ENCODE peak calls at places on chromosomes 2 and 18, in eight cellular contexts. One of them, this sample, is unnamed. For H3K4me1, the result is how much of the 10 kb centered on the place peaks cover.

GRCh38 chr2:238924032-238924431 is 76.1 kb downstream of the TWIST2 start:
- DNase-seq in hepatocyte: no peak
- DNase-seq in mesendoderm: no peak
- DNase-seq in colonic mucosa: no peak
- DNase-seq in heart right ventricle: no peak
- DNase-seq in neural progenitor cell: no peak
- DNase-seq in CD8-positive, alpha-beta T cell: no peak
- DNase-seq in HCT116: no peak
- DNase-seq in this sample: no peak

GRCh38 chr18:3540805-3541548 is 91.0 kb downstream of the TGIF1 start:
- DNase-seq in hepatocyte: no peak
- DNase-seq in mesendoderm: peak
- DNase-seq in colonic mucosa: peak
- DNase-seq in heart right ventricle: no peak
- DNase-seq in neural progenitor cell: no peak
- DNase-seq in CD8-positive, alpha-beta T cell: no peak
- DNase-seq in HCT116: no peak
- DNase-seq in this sample: no peak

GRCh38 chr2:200225943-200226342 is 80.5 kb upstream of the SPATS2L start:
- DNase-seq in hepatocyte: no peak
- DNase-seq in mesendoderm: no peak
- DNase-seq in colonic mucosa: no peak
- DNase-seq in heart right ventricle: no peak
- DNase-seq in neural progenitor cell: no peak
- DNase-seq in CD8-positive, alpha-beta T cell: no peak
- DNase-seq in HCT116: no peak
- DNase-seq in this sample: no peak

GRCh38 chr2:120344991-120345975 is 653 bp upstream of the INHBB start:
- DNase-seq in hepatocyte: peak
- DNase-seq in mesendoderm: no peak
- DNase-seq in colonic mucosa: no peak
- DNase-seq in heart right ventricle: no peak
- DNase-seq in neural progenitor cell: peak
- DNase-seq in CD8-positive, alpha-beta T cell: no peak
- DNase-seq in HCT116: no peak
- DNase-seq in this sample: no peak

GRCh38 chr2:119304852-119305251 is 61.8 kb downstream of the C2orf76 start:
- DNase-seq in hepatocyte: no peak
- DNase-seq in mesendoderm: no peak
- DNase-seq in colonic mucosa: no peak
- DNase-seq in heart right ventricle: no peak
- DNase-seq in neural progenitor cell: no peak
- DNase-seq in CD8-positive, alpha-beta T cell: no peak
- DNase-seq in HCT116: no peak
- DNase-seq in this sample: no peak

GRCh38 chr2:1594281-1595171 is 149.8 kb downstream of the PXDN start:
- DNase-seq in hepatocyte: no peak
- DNase-seq in mesendoderm: no peak
- DNase-seq in colonic mucosa: no peak
- DNase-seq in heart right ventricle: no peak
- DNase-seq in neural progenitor cell: peak
- DNase-seq in CD8-positive, alpha-beta T cell: no peak
- DNase-seq in HCT116: no peak
- DNase-seq in this sample: no peak

GRCh38 chr2:11096591-11096990 is 58.7 kb upstream of the SLC66A3 start:
- DNase-seq in hepatocyte: no peak
- DNase-seq in mesendoderm: no peak
- DNase-seq in colonic mucosa: no peak
- DNase-seq in heart right ventricle: no peak
- DNase-seq in neural progenitor cell: no peak
- DNase-seq in CD8-positive, alpha-beta T cell: no peak
- DNase-seq in HCT116: no peak
- DNase-seq in this sample: no peak

GRCh38 chr2:84847326-84848050 is 33.4 kb downstream of the TRABD2A start:
- DNase-seq in hepatocyte: no peak
- DNase-seq in mesendoderm: no peak
- DNase-seq in colonic mucosa: no peak
- DNase-seq in heart right ventricle: no peak
- DNase-seq in neural progenitor cell: no peak
- DNase-seq in CD8-positive, alpha-beta T cell: no peak
- DNase-seq in HCT116: no peak
- DNase-seq in this sample: no peak

GRCh38 chr18:79528846-79529245 is 133.1 kb downstream of the NFATC1 start:
- DNase-seq in hepatocyte: peak
- DNase-seq in mesendoderm: peak
- DNase-seq in colonic mucosa: peak
- DNase-seq in heart right ventricle: peak
- DNase-seq in neural progenitor cell: peak
- DNase-seq in CD8-positive, alpha-beta T cell: peak
- DNase-seq in HCT116: peak
- DNase-seq in this sample: peak

GRCh38 chr2:189511935-189512334 is 68.7 kb downstream of the SLC40A1 start:
- DNase-seq in hepatocyte: no peak
- DNase-seq in mesendoderm: no peak
- DNase-seq in colonic mucosa: no peak
- DNase-seq in heart right ventricle: no peak
- DNase-seq in neural progenitor cell: no peak
- DNase-seq in CD8-positive, alpha-beta T cell: no peak
- DNase-seq in HCT116: no peak
- DNase-seq in this sample: no peak

GRCh38 chr2:109028738-109029443 is 39.9 kb upstream of the EDAR start:
- DNase-seq in hepatocyte: no peak
- DNase-seq in mesendoderm: no peak
- DNase-seq in colonic mucosa: no peak
- DNase-seq in heart right ventricle: no peak
- DNase-seq in neural progenitor cell: no peak
- DNase-seq in CD8-positive, alpha-beta T cell: no peak
- DNase-seq in HCT116: no peak
- DNase-seq in this sample: no peak

GRCh38 chr18:49406863-49407262 is 53.6 kb downstream of the DYM start:
- DNase-seq in hepatocyte: no peak
- DNase-seq in mesendoderm: no peak
- DNase-seq in colonic mucosa: no peak
- DNase-seq in heart right ventricle: no peak
- DNase-seq in neural progenitor cell: no peak
- DNase-seq in CD8-positive, alpha-beta T cell: no peak
- DNase-seq in HCT116: no peak
- DNase-seq in this sample: no peak

GRCh38 chr18:31931163-31931885 is 11.6 kb downstream of the TRAPPC8 start:
- DNase-seq in hepatocyte: no peak
- DNase-seq in mesendoderm: peak
- DNase-seq in colonic mucosa: no peak
- DNase-seq in heart right ventricle: no peak
- DNase-seq in neural progenitor cell: no peak
- DNase-seq in CD8-positive, alpha-beta T cell: no peak
- DNase-seq in HCT116: no peak
- DNase-seq in this sample: no peak

GRCh38 chr2:100599566-100599965 is 36.8 kb downstream of the PDCL3 start:
- DNase-seq in hepatocyte: no peak
- DNase-seq in mesendoderm: no peak
- DNase-seq in colonic mucosa: no peak
- DNase-seq in heart right ventricle: no peak
- DNase-seq in neural progenitor cell: no peak
- DNase-seq in CD8-positive, alpha-beta T cell: no peak
- DNase-seq in HCT116: no peak
- DNase-seq in this sample: no peak

GRCh38 chr18:8754995-8755955 is 49.9 kb downstream of the MTCL1 start:
- DNase-seq in hepatocyte: no peak
- DNase-seq in mesendoderm: no peak
- DNase-seq in colonic mucosa: no peak
- DNase-seq in heart right ventricle: no peak
- DNase-seq in neural progenitor cell: no peak
- DNase-seq in CD8-positive, alpha-beta T cell: peak
- DNase-seq in HCT116: no peak
- DNase-seq in this sample: peak

GRCh38 chr2:46306320-46306719 is 9.1 kb downstream of the EPAS1 start:
- DNase-seq in hepatocyte: peak
- DNase-seq in mesendoderm: no peak
- DNase-seq in colonic mucosa: no peak
- DNase-seq in heart right ventricle: no peak
- DNase-seq in neural progenitor cell: no peak
- DNase-seq in CD8-positive, alpha-beta T cell: no peak
- DNase-seq in HCT116: peak
- DNase-seq in this sample: no peak

GRCh38 chr2:196404276-196404675 is 232.9 kb upstream of the STK17B start:
- DNase-seq in hepatocyte: no peak
- DNase-seq in mesendoderm: no peak
- DNase-seq in colonic mucosa: no peak
- DNase-seq in heart right ventricle: no peak
- DNase-seq in neural progenitor cell: no peak
- DNase-seq in CD8-positive, alpha-beta T cell: no peak
- DNase-seq in HCT116: no peak
- DNase-seq in this sample: no peak

GRCh38 chr2:196403471-196403870 is 232.1 kb upstream of the STK17B start:
- DNase-seq in hepatocyte: no peak
- DNase-seq in mesendoderm: no peak
- DNase-seq in colonic mucosa: no peak
- DNase-seq in heart right ventricle: no peak
- DNase-seq in neural progenitor cell: no peak
- DNase-seq in CD8-positive, alpha-beta T cell: no peak
- DNase-seq in HCT116: no peak
- DNase-seq in this sample: no peak

DNA sequence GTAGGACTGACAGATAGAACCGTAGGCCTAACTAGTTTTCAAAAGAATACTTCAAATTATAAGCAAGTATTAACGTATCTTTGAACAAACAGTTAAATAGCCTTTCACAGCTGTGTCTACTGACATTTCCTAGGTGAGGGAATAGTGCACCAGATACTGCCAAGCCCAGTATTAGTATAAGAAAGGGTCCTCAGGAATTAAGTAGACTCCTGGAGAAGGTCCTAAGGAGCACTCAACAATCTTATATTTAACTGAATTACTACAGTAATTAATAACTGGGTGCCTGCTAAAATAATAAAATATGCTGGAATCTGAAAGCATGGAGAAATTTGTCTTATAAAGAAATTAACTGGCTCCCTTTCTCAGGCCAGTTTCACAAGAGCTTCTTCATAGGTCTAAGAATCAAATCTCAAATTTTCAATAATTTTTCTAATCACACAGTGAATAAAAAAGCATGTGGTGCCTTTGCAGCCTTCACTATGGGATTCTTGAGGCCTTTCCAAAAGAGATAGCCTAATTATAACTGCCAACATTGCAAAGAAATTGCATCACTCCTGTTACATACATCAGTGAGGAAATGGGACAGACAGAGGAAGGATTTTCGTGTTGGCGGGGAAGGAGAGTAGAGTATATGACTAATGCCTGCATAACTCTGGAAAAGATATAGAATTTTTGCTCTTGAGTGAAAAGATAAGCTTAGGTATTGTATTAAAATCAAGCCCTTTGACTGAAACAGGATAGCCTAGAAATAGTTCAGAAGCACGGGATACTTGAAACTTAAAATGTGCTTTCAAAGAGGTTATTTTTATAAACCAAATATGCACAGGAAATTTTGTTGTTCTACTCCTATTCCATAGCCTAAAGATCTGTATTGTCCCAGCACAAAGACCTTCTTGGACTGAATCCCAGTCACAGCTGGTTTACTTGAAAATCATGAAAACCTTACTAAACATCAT is 228.6 kb upstream of the STK17B start:
- DNase-seq in hepatocyte: peak
- DNase-seq in mesendoderm: peak
- DNase-seq in colonic mucosa: no peak
- DNase-seq in heart right ventricle: peak
- DNase-seq in neural progenitor cell: no peak
- DNase-seq in CD8-positive, alpha-beta T cell: no peak
- DNase-seq in HCT116: peak
- DNase-seq in this sample: no peak
- H3K4me1 ChIP-seq in hepatocyte: under half
- H3K4me1 ChIP-seq in mesendoderm: under half
- H3K4me1 ChIP-seq in colonic mucosa: under half
- H3K4me1 ChIP-seq in heart right ventricle: under half
- H3K4me1 ChIP-seq in neural progenitor cell: under half
- H3K4me1 ChIP-seq in CD8-positive, alpha-beta T cell: under half
- H3K4me1 ChIP-seq in HCT116: under half
- H3K4me1 ChIP-seq in this sample: under half

GRCh38 chr18:22185298-22185697 is 15.9 kb downstream of the GATA6 start:
- DNase-seq in hepatocyte: no peak
- DNase-seq in mesendoderm: no peak
- DNase-seq in colonic mucosa: no peak
- DNase-seq in heart right ventricle: no peak
- DNase-seq in neural progenitor cell: peak
- DNase-seq in CD8-positive, alpha-beta T cell: no peak
- DNase-seq in HCT116: no peak
- DNase-seq in this sample: no peak
- H3K4me1 ChIP-seq in hepatocyte: half or more
- H3K4me1 ChIP-seq in mesendoderm: under half
- H3K4me1 ChIP-seq in colonic mucosa: under half
- H3K4me1 ChIP-seq in heart right ventricle: under half
- H3K4me1 ChIP-seq in neural progenitor cell: under half
- H3K4me1 ChIP-seq in CD8-positive, alpha-beta T cell: under half
- H3K4me1 ChIP-seq in HCT116: under half
- H3K4me1 ChIP-seq in this sample: under half

GRCh38 chr18:24917767-24918166 is 434.2 kb downstream of the ZNF521 start:
- DNase-seq in hepatocyte: no peak
- DNase-seq in mesendoderm: no peak
- DNase-seq in colonic mucosa: no peak
- DNase-seq in heart right ventricle: no peak
- DNase-seq in neural progenitor cell: no peak
- DNase-seq in CD8-positive, alpha-beta T cell: no peak
- DNase-seq in HCT116: no peak
- DNase-seq in this sample: no peak

GRCh38 chr18:24913507-24914147 is 438.3 kb downstream of the ZNF521 start:
- DNase-seq in hepatocyte: no peak
- DNase-seq in mesendoderm: peak
- DNase-seq in colonic mucosa: no peak
- DNase-seq in heart right ventricle: peak
- DNase-seq in neural progenitor cell: no peak
- DNase-seq in CD8-positive, alpha-beta T cell: no peak
- DNase-seq in HCT116: no peak
- DNase-seq in this sample: no peak

GRCh38 chr18:24914148-24914525 is 437.8 kb downstream of the ZNF521 start:
- DNase-seq in hepatocyte: no peak
- DNase-seq in mesendoderm: peak
- DNase-seq in colonic mucosa: no peak
- DNase-seq in heart right ventricle: peak
- DNase-seq in neural progenitor cell: no peak
- DNase-seq in CD8-positive, alpha-beta T cell: no peak
- DNase-seq in HCT116: no peak
- DNase-seq in this sample: no peak

GRCh38 chr18:24914685-24915267 is 437.2 kb downstream of the ZNF521 start:
- DNase-seq in hepatocyte: no peak
- DNase-seq in mesendoderm: no peak
- DNase-seq in colonic mucosa: no peak
- DNase-seq in heart right ventricle: no peak
- DNase-seq in neural progenitor cell: no peak
- DNase-seq in CD8-positive, alpha-beta T cell: no peak
- DNase-seq in HCT116: no peak
- DNase-seq in this sample: no peak

GRCh38 chr18:24915547-24915946 is 436.4 kb downstream of the ZNF521 start:
- DNase-seq in hepatocyte: no peak
- DNase-seq in mesendoderm: no peak
- DNase-seq in colonic mucosa: no peak
- DNase-seq in heart right ventricle: no peak
- DNase-seq in neural progenitor cell: no peak
- DNase-seq in CD8-positive, alpha-beta T cell: no peak
- DNase-seq in HCT116: no peak
- DNase-seq in this sample: no peak
- H3K4me1 ChIP-seq in hepatocyte: under half
- H3K4me1 ChIP-seq in mesendoderm: under half
- H3K4me1 ChIP-seq in colonic mucosa: under half
- H3K4me1 ChIP-seq in heart right ventricle: under half
- H3K4me1 ChIP-seq in neural progenitor cell: under half
- H3K4me1 ChIP-seq in CD8-positive, alpha-beta T cell: under half
- H3K4me1 ChIP-seq in HCT116: under half
- H3K4me1 ChIP-seq in this sample: under half

GRCh38 chr2:171158036-171158789 is 2.5 kb downstream of the TLK1 start:
- DNase-seq in hepatocyte: no peak
- DNase-seq in mesendoderm: no peak
- DNase-seq in colonic mucosa: no peak
- DNase-seq in heart right ventricle: no peak
- DNase-seq in neural progenitor cell: no peak
- DNase-seq in CD8-positive, alpha-beta T cell: no peak
- DNase-seq in HCT116: no peak
- DNase-seq in this sample: no peak
- H3K4me1 ChIP-seq in hepatocyte: under half
- H3K4me1 ChIP-seq in mesendoderm: under half
- H3K4me1 ChIP-seq in colonic mucosa: under half
- H3K4me1 ChIP-seq in heart right ventricle: under half
- H3K4me1 ChIP-seq in neural progenitor cell: under half
- H3K4me1 ChIP-seq in CD8-positive, alpha-beta T cell: under half
- H3K4me1 ChIP-seq in HCT116: under half
- H3K4me1 ChIP-seq in this sample: under half